ENCODE peak calls at places on chromosomes 5 and 9, in seven cellular contexts. T is A549, J is IMR-90, M is SK-N-SH, K is K562, U is GM12878, I is HepG2. C is an unnamed sample.

GRCh38 chr5:10702911-10703491 is 58.0 kb downstream of the DAP start:
- DNase-seq in K (peak), M (no peak), J (peak), T (no peak), I (no peak), U (no peak), C (no peak)

GRCh38 chr5:27038476-27038875 is at the start of gene CDH9:
- DNase-seq in M (no peak), U (no peak), J (no peak), T (no peak), I (no peak), K (no peak), C (peak)

GRCh38 chr5:160421625-160422258 is at the start of gene PTTG1:
- DNase-seq in K (peak), M (peak), J (peak), U (peak), I (peak), T (peak), C (peak)

GRCh38 chr9:3912817-3913216 is 387.0 kb upstream of the RFX3 start:
- DNase-seq in J (peak), U (no peak), M (no peak), T (no peak), K (no peak), I (no peak), C (no peak)

GRCh38 chr5:16410338-16410737 is 55.3 kb downstream of the ZNF622 start:
- DNase-seq in M (no peak), U (no peak), J (no peak), I (no peak), T (no peak), K (no peak), C (no peak)

GRCh38 chr5:150523472-150524350 is 15.8 kb downstream of the NDST1 start:
- DNase-seq in U (no peak), T (peak), I (peak), K (peak), J (peak), M (peak), C (no peak)

GRCh38 chr5:138230261-138230660 is 17.1 kb upstream of the CDC23 start:
- DNase-seq in I (no peak), U (no peak), J (peak), K (peak), M (peak), T (no peak), C (no peak)

GRCh38 chr5:78843436-78843835 is 141.7 kb downstream of the ARSB start:
- DNase-seq in T (no peak), K (no peak), J (no peak), I (no peak), M (no peak), U (no peak), C (no peak)

GRCh38 chr9:91589101-91589553 is 165.5 kb upstream of the NFIL3 start:
- DNase-seq in I (no peak), J (peak), U (peak), M (no peak), T (no peak), K (no peak), C (no peak)

GRCh38 chr5:8907168-8907868 is 638.6 kb downstream of the SEMA5A start:
- DNase-seq in J (peak), U (no peak), I (no peak), M (no peak), K (no peak), T (no peak), C (no peak)

GRCh38 chr5:138545919-138546562 is 3.0 kb upstream of the ETF1 start:
- DNase-seq in M (no peak), T (no peak), I (no peak), J (peak), U (no peak), K (no peak), C (no peak)

GRCh38 chr5:109253262-109253661 is 156.5 kb downstream of the PJA2 start:
- DNase-seq in T (no peak), U (no peak), K (no peak), M (no peak), I (no peak), J (no peak), C (no peak)

GRCh38 chr5:32604800-32605765 is 19.7 kb downstream of the SUB1 start:
- DNase-seq in U (no peak), T (no peak), J (no peak), M (no peak), K (no peak), I (no peak), C (no peak)

GRCh38 chr5:37665889-37666288 is 174.0 kb downstream of the GDNF start:
- DNase-seq in M (no peak), J (no peak), K (no peak), T (no peak), I (no peak), U (no peak), C (no peak)

GRCh38 chr9:121839726-121840500 is 188.5 kb downstream of the DAB2IP start:
- DNase-seq in I (no peak), U (peak), T (no peak), M (no peak), J (no peak), K (no peak), C (no peak)

GRCh38 chr5:133565993-133566392 is 46.3 kb downstream of the FSTL4 start:
- DNase-seq in U (no peak), M (no peak), K (peak), J (peak), I (no peak), T (no peak), C (no peak)

GRCh38 chr9:35725362-35725761 is 6.6 kb downstream of the TLN1 start:
- DNase-seq in U (no peak), T (no peak), J (no peak), I (no peak), M (no peak), K (peak), C (no peak)

GRCh38 chr5:33659526-33660169 is 218.9 kb downstream of the TARS1 start:
- DNase-seq in U (no peak), J (no peak), I (no peak), M (no peak), T (no peak), K (no peak), C (no peak)

GRCh38 chr5:141618030-141618803 is 583 bp downstream of the DIAPH1 start:
- DNase-seq in I (peak), T (peak), K (peak), U (no peak), M (peak), J (peak), C (peak)

GRCh38 chr5:11062379-11062778 is 301.3 kb upstream of the DAP start:
- DNase-seq in K (no peak), M (no peak), I (no peak), U (no peak), J (peak), T (no peak), C (no peak)

GRCh38 chr5:77560677-77561263 is 68.7 kb upstream of the WDR41 start:
- DNase-seq in I (peak), U (peak), M (peak), K (peak), T (peak), J (peak), C (no peak)

GRCh38 chr5:25489834-25490538 is 845.2 kb upstream of the CDH10 start:
- DNase-seq in K (no peak), T (no peak), I (peak), J (no peak), U (no peak), M (no peak), C (no peak)

GRCh38 chr5:32029291-32029690 is 144.8 kb downstream of the GOLPH3 start:
- DNase-seq in I (no peak), T (no peak), U (no peak), M (no peak), K (no peak), J (peak), C (no peak)

GRCh38 chr5:126745259-126745992 is 31.5 kb upstream of the LMNB1 start:
- DNase-seq in J (no peak), M (no peak), I (no peak), K (no peak), T (no peak), U (no peak), C (no peak)

GRCh38 chr5:132477784-132478497 is 12.6 kb downstream of the IRF1 start:
- DNase-seq in U (no peak), I (no peak), M (no peak), T (no peak), J (no peak), K (no peak), C (no peak)

GRCh38 chr5:40277161-40277906 is 402.4 kb upstream of the PTGER4 start:
- DNase-seq in J (no peak), T (no peak), K (no peak), U (peak), M (no peak), I (no peak), C (no peak)

GRCh38 chr5:36367524-36367923 is 65.8 kb upstream of the RANBP3L start:
- DNase-seq in K (no peak), J (peak), U (no peak), T (no peak), I (no peak), M (no peak), C (no peak)

GRCh38 chr9:655875-656274 is 185.6 kb upstream of the DMRT1 start:
- DNase-seq in I (no peak), T (no peak), M (no peak), J (no peak), K (no peak), U (no peak), C (no peak)

GRCh38 chr5:88675758-88676636 is 207.0 kb downstream of the MEF2C start:
- DNase-seq in M (peak), J (peak), T (peak), I (no peak), K (peak), U (no peak), C (peak)

GRCh38 chr9:131349522-131349880 is 44.4 kb upstream of the PRRC2B start:
- DNase-seq in U (no peak), T (no peak), M (no peak), I (no peak), J (no peak), K (no peak), C (no peak)
- TF ChIP-seq RFX5 in U (no peak), T (no peak), M (no peak), I (no peak), J (no peak), K (no peak), C (no peak)

GRCh38 chr9:72978724-72979123 is 25.9 kb upstream of the ALDH1A1 start:
- DNase-seq in J (no peak), K (no peak), T (no peak), M (no peak), I (no peak), U (no peak), C (no peak)
- TF ChIP-seq RFX5 in J (no peak), K (no peak), T (no peak), M (no peak), I (no peak), U (no peak), C (no peak)

GRCh38 chr5:74310386-74310785 is 330.1 kb downstream of the ENC1 start:
- DNase-seq in U (no peak), M (no peak), K (no peak), J (peak), I (no peak), T (no peak), C (no peak)

GRCh38 chr5:74312746-74313145 is 327.8 kb downstream of the ENC1 start:
- DNase-seq in K (no peak), I (no peak), T (no peak), U (no peak), M (no peak), J (peak), C (no peak)

GRCh38 chr5:74309050-74309449 is 331.5 kb downstream of the ENC1 start:
- DNase-seq in I (no peak), T (no peak), J (no peak), M (no peak), U (no peak), K (no peak), C (no peak)

GRCh38 chr5:74311961-74312360 is 328.6 kb downstream of the ENC1 start:
- DNase-seq in J (no peak), T (no peak), K (no peak), M (no peak), I (no peak), U (no peak), C (no peak)

DNA sequence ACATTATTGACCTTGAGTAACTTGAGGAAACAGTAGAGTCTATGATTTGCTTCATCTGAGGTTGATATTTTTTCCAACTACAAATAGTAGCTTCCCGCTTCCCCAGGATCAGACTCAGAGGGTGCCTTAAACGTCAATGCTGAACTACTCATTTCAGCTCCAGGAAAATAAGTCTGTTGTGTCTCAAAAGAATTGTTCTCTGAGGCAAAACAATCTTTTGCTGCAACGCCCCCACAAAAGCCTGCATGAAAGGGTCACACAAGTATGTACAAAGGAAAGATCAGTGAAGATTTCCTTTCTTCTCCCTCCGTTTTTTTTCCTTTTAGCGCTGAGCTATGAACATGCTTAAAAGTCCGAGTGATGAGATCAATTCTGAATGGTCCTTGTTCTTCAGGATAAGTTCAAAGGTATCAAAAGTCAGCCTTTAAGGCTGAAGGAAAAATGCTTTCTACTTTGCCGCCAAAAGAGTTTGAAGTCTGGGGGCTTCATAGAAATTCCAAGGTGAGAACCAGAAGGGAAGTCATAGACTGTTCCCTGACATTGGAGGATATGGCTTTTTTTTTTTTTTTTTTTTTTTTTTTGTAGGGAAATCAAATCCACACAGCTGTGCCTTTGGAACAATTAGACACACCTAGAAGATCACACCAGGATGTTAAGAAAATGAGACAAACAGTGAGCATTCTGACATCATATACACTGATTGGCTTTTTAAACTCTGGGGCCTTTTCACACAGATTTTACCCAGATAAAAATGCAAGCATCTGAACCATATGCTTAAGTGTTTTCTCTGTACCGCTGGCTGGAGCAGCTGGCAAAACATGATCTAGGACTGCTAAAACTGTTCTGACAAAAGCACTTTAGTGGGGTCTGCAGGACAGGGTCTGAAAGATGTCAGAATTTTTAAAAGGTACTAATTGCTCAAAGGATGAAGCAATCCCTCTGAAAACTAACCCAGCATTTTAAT is 329.3 kb downstream of the ENC1 start:
- DNase-seq in T (no peak), I (no peak), M (peak), J (no peak), K (no peak), U (no peak), C (no peak)
- TF ChIP-seq RFX5 in T (no peak), I (no peak), M (no peak), J (no peak), K (no peak), U (no peak), C (no peak)

DNA sequence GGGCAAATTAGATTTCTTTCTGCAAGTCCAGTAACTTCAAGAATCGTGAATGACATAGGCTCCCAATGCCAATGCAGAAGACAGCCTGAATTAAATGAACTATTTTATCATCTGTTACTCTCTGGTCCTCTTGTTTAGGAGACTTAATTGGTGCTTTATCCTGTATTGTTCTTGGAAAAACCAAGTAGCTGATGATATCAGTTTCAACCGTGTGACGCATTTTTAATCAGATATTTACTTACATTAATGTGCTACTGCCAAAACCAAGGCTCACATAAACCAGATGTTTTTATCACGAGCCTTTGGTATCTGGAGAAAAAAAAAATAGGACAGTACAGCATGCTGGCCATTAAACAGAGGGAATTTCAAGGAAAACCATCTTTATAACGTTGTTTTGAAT is 90.0 kb downstream of the ICE1 start:
- DNase-seq in J (no peak), M (peak), T (no peak), U (no peak), I (no peak), K (no peak), C (no peak)
- TF ChIP-seq RFX5 in J (no peak), M (no peak), T (no peak), U (no peak), I (no peak), K (no peak), C (no peak)

GRCh38 chr5:96113170-96113939 is 151.7 kb upstream of the ELL2 start:
- DNase-seq in U (no peak), I (no peak), K (no peak), T (no peak), J (no peak), M (no peak), C (no peak)

GRCh38 chr5:96111080-96111756 is 149.6 kb upstream of the ELL2 start:
- DNase-seq in K (no peak), M (no peak), U (no peak), I (peak), J (no peak), T (no peak), C (no peak)

GRCh38 chr5:96112703-96113102 is 151.1 kb upstream of the ELL2 start:
- DNase-seq in U (no peak), T (no peak), I (no peak), J (no peak), K (no peak), M (no peak), C (no peak)

GRCh38 chr5:96110289-96110688 is 148.6 kb upstream of the ELL2 start:
- DNase-seq in T (no peak), M (no peak), J (no peak), I (peak), U (no peak), K (no peak), C (no peak)

DNA sequence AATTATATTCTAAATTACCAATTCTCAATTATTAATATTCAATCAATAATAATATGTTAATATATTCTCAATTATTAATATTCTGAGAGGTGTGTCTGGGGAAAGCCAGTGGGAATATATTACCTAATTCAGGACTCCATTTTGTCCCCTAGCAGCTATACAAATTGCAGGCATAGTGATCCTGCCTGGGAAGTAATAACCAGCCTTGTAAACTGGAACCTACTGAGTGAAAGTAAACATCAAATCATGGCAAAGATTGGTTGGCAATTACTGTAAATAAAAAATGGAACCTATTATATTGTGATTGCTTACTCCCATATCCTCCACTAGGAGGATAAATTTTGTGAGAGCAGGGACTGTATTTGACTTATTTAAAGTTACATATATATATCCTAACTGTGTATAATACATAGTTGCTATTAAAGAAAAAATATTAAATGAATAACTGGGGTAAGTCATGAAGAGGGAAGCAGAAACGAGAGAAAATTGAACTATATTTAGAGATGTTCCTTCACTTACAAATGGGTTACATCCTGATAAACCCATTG is 150.5 kb upstream of the ELL2 start:
- DNase-seq in M (no peak), J (no peak), T (no peak), I (no peak), U (no peak), K (no peak), C (no peak)
- TF ChIP-seq RFX5 in M (no peak), J (no peak), T (no peak), I (no peak), U (no peak), K (no peak), C (no peak)

DNA sequence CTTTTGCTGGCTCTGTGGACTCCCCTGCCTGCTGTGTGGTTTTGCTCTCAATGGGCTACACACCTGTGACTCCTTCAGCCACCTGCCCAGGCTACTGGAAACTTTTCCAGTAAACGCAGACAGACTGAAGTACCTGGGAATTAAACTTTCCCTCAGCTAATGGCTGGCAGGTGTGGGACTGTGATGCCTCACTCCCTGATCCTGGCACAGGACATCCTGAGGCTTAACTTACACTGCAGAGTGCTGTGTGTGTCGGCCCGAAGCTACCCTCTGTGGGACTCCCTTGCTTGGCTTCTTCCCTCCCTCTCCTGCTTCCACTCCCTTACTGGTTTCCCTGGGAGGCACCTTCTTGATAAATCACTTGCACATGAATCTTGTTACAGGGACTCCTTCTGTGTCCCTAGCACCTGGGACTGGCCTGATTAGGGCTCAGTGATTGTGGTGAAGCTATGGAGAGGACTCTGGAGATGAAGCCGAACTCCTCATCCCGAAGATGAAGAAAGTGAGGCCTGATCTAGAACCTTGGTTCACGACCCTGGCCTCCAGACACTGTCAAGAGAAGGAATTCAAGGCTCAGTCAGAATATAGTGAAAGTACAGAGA is 113.5 kb upstream of the ALDH1B1 start:
- DNase-seq in J (no peak), M (no peak), I (no peak), T (no peak), U (no peak), K (no peak), C (no peak)
- TF ChIP-seq RFX5 in J (no peak), M (no peak), I (no peak), T (no peak), U (no peak), K (no peak), C (no peak)

GRCh38 chr9:136270173-136270710 is 24.6 kb upstream of the QSOX2 start:
- DNase-seq in K (no peak), J (no peak), I (no peak), T (no peak), M (no peak), U (no peak), C (no peak)
- TF ChIP-seq RFX5 in K (no peak), J (no peak), I (no peak), T (no peak), M (no peak), U (no peak), C (no peak)

DNA sequence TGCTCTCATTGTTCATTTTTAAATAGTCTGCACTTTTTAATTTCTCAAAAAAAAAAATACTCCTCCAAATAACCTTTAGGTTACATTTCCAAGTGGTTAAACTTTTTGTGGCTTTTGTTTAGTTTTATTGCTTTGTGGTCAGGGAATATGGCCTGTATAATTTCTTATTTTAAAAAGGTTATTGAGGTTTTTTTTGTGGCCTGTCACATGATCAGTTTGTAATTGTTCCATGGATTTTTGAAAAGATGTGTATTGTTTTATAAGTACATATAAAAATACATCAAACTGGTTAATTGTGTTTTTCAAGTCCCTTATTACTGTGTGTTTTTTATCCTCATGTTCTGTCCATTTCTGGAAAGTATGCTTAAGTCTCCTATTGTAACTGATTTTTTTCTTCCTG is 64.0 kb downstream of the ZNF618 start:
- DNase-seq in K (no peak), U (no peak), J (no peak), T (no peak), I (no peak), M (no peak), C (no peak)
- TF ChIP-seq RFX5 in K (no peak), U (no peak), J (no peak), T (no peak), I (no peak), M (no peak), C (no peak)